ENCODE peak calls at places on chromosomes 4 and X, in four cellular contexts. P is GM12878, W is HepG2, U is K562. J is an unnamed sample.
A peak's percentile ranks its signal among the peaks of the same experiment; 100 is the strongest.

GRCh38 chr4:11301075-11301660 is 127.5 kb downstream of the HS3ST1 start:
- DNase-seq in P (no peak), U (no peak), W (no peak), J (no peak)

GRCh38 chrX:46620505-46620904 is 46.9 kb downstream of the CHST7 start:
- DNase-seq in U (no peak), P (no peak), W (no peak), J (no peak)

GRCh38 chr4:142404191-142404611 is 441.9 kb downstream of the INPP4B start:
- DNase-seq in P (no peak), W (no peak), U (no peak), J (no peak)

GRCh38 chr4:76240236-76240635 is 11.3 kb upstream of the FAM47E start:
- DNase-seq in W (no peak), P (no peak), U (no peak), J (no peak)

GRCh38 chr4:61277785-61278184 is 77.7 kb downstream of the ADGRL3 start:
- DNase-seq in P (no peak), U (no peak), W (no peak), J (no peak)

GRCh38 chrX:74535633-74536141 is 78.7 kb downstream of the RLIM start:
- DNase-seq in P (no peak), W (peak; percentile 1), U (peak; percentile 12), J (no peak)

GRCh38 chr4:98950925-98951324 is 22.0 kb upstream of the EIF4E start:
- DNase-seq in P (no peak), U (no peak), W (no peak), J (no peak)

GRCh38 chr4:87985097-87985886 is 9.8 kb downstream of the SPP1 start:
- DNase-seq in W (peak; percentile 70), P (no peak), U (no peak), J (peak; percentile 74)

GRCh38 chrX:93673056-93673868 is at the start of gene NAP1L3:
- DNase-seq in W (peak; percentile 5), U (no peak), P (no peak), J (peak; percentile 44)

DNA sequence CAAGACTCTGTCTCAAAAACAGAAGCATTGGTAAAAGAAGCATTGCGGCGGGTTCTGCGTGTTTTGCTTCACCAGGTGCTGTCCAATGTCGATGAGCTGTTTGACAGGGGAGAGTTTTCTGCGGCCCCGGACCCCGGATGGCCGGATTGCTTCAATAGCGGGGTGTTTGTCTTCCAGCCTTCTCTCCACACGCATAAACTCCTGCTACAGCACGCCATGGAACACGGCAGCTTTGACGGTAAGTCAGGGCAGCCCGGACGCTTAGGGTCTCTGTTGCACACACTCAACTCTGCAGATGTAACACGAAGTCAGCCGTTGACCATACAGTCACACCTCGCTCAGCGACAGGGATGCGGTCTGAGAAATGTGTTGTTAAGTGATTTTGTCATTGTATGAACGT is 26.2 kb downstream of the GYG2 start:
- DNase-seq in P (no peak), U (no peak), W (no peak), J (no peak)
- TF ChIP-seq HDAC6 in P (no peak), U (no peak), W (no peak), J (no peak)

GRCh38 chr4:186243331-186243730 is 16.0 kb downstream of the KLKB1 start:
- DNase-seq in P (no peak), W (no peak), U (no peak), J (no peak)

GRCh38 chr4:186250740-186251124 is 15.3 kb upstream of the F11 start:
- DNase-seq in P (no peak), U (no peak), W (no peak), J (no peak)

GRCh38 chr4:186249785-186250739 is 15.9 kb upstream of the F11 start:
- DNase-seq in P (no peak), W (no peak), U (no peak), J (no peak)

GRCh38 chr4:186244835-186245234 is 17.5 kb downstream of the KLKB1 start:
- DNase-seq in W (no peak), P (no peak), U (no peak), J (no peak)

DNA sequence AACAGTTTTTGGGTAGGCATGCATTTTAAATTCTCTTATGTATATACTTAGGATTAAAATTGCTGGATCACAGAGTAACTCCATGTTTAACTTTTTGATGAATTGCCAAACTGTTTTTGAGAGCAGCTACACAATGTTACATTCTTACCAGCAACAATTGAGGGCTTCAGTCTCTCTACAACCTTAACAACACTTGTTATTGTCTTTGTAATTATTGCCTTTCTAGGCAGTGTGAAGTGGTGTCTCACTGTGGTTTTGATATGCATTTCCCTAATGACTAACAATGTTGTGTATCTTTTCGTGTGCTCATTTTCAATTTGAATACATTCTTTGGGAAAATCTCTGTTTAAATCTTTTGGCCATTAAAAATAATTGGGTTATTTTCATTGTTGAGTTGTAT is 17.3 kb upstream of the F11 start:
- DNase-seq in P (no peak), U (no peak), W (no peak), J (no peak)
- H2AFZ ChIP-seq in P (no peak overlapping the region), U (no peak overlapping the region), W (no peak overlapping the region), J (no peak overlapping the region)

DNA sequence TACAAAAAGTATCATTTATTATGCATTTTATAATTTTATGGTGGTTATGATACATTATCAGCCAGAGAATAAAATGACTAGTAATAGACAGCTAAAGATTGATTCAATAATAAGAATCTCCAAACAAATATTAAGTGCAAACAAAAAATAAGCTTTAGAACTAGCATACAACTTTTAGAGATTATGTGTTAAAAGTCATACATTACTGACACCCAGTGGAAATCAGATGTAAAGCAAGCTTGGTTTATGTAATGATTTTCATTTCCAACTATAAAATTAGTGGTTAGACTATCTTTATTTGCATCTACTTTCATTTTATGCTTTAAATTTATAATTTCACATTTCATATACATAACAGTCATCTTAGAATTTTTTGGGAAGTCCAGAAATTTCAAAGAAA is 57.7 kb downstream of the IL13RA2 start:
- DNase-seq in W (no peak), P (no peak), U (no peak), J (no peak)
- TF ChIP-seq HDAC6 in W (no peak), P (no peak), U (no peak), J (no peak)

GRCh38 chr4:180057198-180057821 is 2185.9 kb upstream of the TENM3 start:
- DNase-seq in P (no peak), W (no peak), U (no peak), J (no peak)
- H2AFZ ChIP-seq in P (no peak overlapping the region), W (no peak overlapping the region), U (no peak overlapping the region), J (peak overlapping the region; percentile 78)

GRCh38 chr4:41122775-41123174 is 91.6 kb downstream of the APBB2 start:
- DNase-seq in P (no peak), W (no peak), U (no peak), J (peak; percentile 33)
- TF ChIP-seq HDAC6 in P (no peak), W (no peak), U (no peak), J (no peak)

GRCh38 chrX:1534321-1535168 is 2.4 kb downstream of the P2RY8 start:
- DNase-seq in U (no peak), W (no peak), P (no peak), J (no peak)
- H2AFZ ChIP-seq in U (no peak overlapping the region), W (peak overlapping the region; percentile 78), P (no peak overlapping the region), J (peak overlapping the region; percentile 96)

J was measured in H1.